ENCODE peak calls at places on chromosome 12, in seven cellular contexts. F is activated T-helper 1 cell treated with Interleukin-2 at 50 U/mL for 16 hours, Y is foreskin keratinocyte, C is neural crest cell, W is GM19239, J is AG08396, R is T follicular helper cell. U is an unnamed sample.
A peak's percentile ranks its signal among the peaks of the same experiment; 100 is the strongest.

GRCh38 chr12:991350-992278 is 591 bp downstream of the ERC1 start:
- DNase-seq in Y (peak; percentile 29), J (no peak), W (no peak), R (peak; percentile 27), C (no peak), F (no peak), U (no peak)

GRCh38 chr12:79326225-79326624 is 364.5 kb downstream of the PAWR start:
- DNase-seq in C (no peak), Y (no peak), F (no peak), J (no peak), R (no peak), W (no peak), U (no peak)

GRCh38 chr12:120115692-120116442 is 686 bp downstream of the RAB35 start:
- DNase-seq in R (no peak), F (no peak), W (no peak), C (peak; percentile 10), Y (no peak), J (peak; percentile 69), U (no peak)

GRCh38 chr12:123886931-123887582 is 85.6 kb downstream of the CCDC92 start:
- DNase-seq in F (no peak), Y (no peak), J (no peak), C (no peak), R (no peak), W (no peak), U (no peak)

GRCh38 chr12:53424626-53425514 is 1.2 kb downstream of the AMHR2 start:
- DNase-seq in F (no peak), R (no peak), W (no peak), Y (no peak), C (no peak), J (no peak), U (no peak)

GRCh38 chr12:57280234-57281062 is 29.5 kb upstream of the STAC3 start:
- DNase-seq in Y (peak; percentile 85), R (peak; percentile 44), F (peak; percentile 45), J (peak; percentile 74), W (peak; percentile 36), C (no peak), U (no peak)

GRCh38 chr12:104801427-104801826 is 156.7 kb downstream of the SLC41A2 start:
- DNase-seq in J (no peak), F (no peak), R (no peak), Y (no peak), W (no peak), C (no peak), U (no peak)

GRCh38 chr12:29216797-29217583 is 67.9 kb downstream of the FAR2 start:
- DNase-seq in R (no peak), Y (no peak), W (no peak), J (no peak), F (no peak), C (no peak), U (no peak)

GRCh38 chr12:62799766-62800406 is 135.1 kb downstream of the PPM1H start:
- DNase-seq in W (no peak), C (no peak), Y (no peak), F (no peak), J (no peak), R (no peak), U (no peak)

GRCh38 chr12:124488520-124488919 is 78.9 kb downstream of the NCOR2 start:
- DNase-seq in C (no peak), W (no peak), R (no peak), J (no peak), Y (no peak), F (no peak), U (no peak)

GRCh38 chr12:25423355-25423754 is 129.7 kb downstream of the LMNTD1 start:
- DNase-seq in W (no peak), C (no peak), R (no peak), F (no peak), Y (no peak), J (no peak), U (no peak)

GRCh38 chr12:92621833-92622232 is 81.0 kb upstream of the PLEKHG7 start:
- DNase-seq in J (no peak), F (no peak), R (no peak), W (no peak), Y (peak; percentile 42), C (no peak), U (no peak)

GRCh38 chr12:105164068-105164467 is 56.5 kb downstream of the WASHC4 start:
- DNase-seq in W (no peak), C (no peak), R (no peak), Y (peak; percentile 23), F (no peak), J (no peak), U (no peak)

GRCh38 chr12:21330682-21331253 is 3.9 kb downstream of the SLCO1A2 start:
- DNase-seq in J (no peak), R (no peak), C (no peak), Y (peak; percentile 17), F (no peak), W (no peak), U (no peak)